ENCODE peak calls at places on chromosomes 4 and X, in seven cellular contexts. One of them, this sample, is unnamed.

GRCh38 chrX:28042826-28043564 is 61.7 kb upstream of the DCAF8L1 start:
- DNase-seq in mammary epithelial cell: no peak
- DNase-seq in endothelial cell of umbilical vein: no peak
- DNase-seq in fibroblast of lung: no peak
- DNase-seq in prostate gland: no peak
- DNase-seq in transverse colon: no peak
- DNase-seq in lower lobe of right lung: no peak
- DNase-seq in this sample: no peak

GRCh38 chr4:4506961-4507360 is 34.9 kb downstream of the STX18 start:
- DNase-seq in mammary epithelial cell: no peak
- DNase-seq in endothelial cell of umbilical vein: no peak
- DNase-seq in fibroblast of lung: no peak
- DNase-seq in prostate gland: peak
- DNase-seq in transverse colon: peak
- DNase-seq in lower lobe of right lung: no peak
- DNase-seq in this sample: no peak

GRCh38 chr4:81632581-81633247 is 161.0 kb upstream of the RASGEF1B start:
- DNase-seq in mammary epithelial cell: peak
- DNase-seq in endothelial cell of umbilical vein: no peak
- DNase-seq in fibroblast of lung: no peak
- DNase-seq in prostate gland: no peak
- DNase-seq in transverse colon: no peak
- DNase-seq in lower lobe of right lung: no peak
- DNase-seq in this sample: no peak

GRCh38 chr4:94390804-94391410 is 48.3 kb upstream of the HPGDS start:
- DNase-seq in mammary epithelial cell: no peak
- DNase-seq in endothelial cell of umbilical vein: peak
- DNase-seq in fibroblast of lung: peak
- DNase-seq in prostate gland: peak
- DNase-seq in transverse colon: no peak
- DNase-seq in lower lobe of right lung: no peak
- DNase-seq in this sample: no peak

GRCh38 chr4:9919047-9919446 is 102.2 kb downstream of the SLC2A9 start:
- DNase-seq in mammary epithelial cell: no peak
- DNase-seq in endothelial cell of umbilical vein: no peak
- DNase-seq in fibroblast of lung: no peak
- DNase-seq in prostate gland: no peak
- DNase-seq in transverse colon: no peak
- DNase-seq in lower lobe of right lung: no peak
- DNase-seq in this sample: no peak

GRCh38 chrX:124406294-124407013 is 60.1 kb downstream of the SH2D1A start:
- DNase-seq in mammary epithelial cell: peak
- DNase-seq in endothelial cell of umbilical vein: peak
- DNase-seq in fibroblast of lung: peak
- DNase-seq in prostate gland: peak
- DNase-seq in transverse colon: peak
- DNase-seq in lower lobe of right lung: no peak
- DNase-seq in this sample: no peak

GRCh38 chrX:23773601-23774175 is 9.3 kb upstream of the SAT1 start:
- DNase-seq in mammary epithelial cell: no peak
- DNase-seq in endothelial cell of umbilical vein: peak
- DNase-seq in fibroblast of lung: no peak
- DNase-seq in prostate gland: no peak
- DNase-seq in transverse colon: peak
- DNase-seq in lower lobe of right lung: no peak
- DNase-seq in this sample: no peak

GRCh38 chrX:110022555-110023448 is 19.9 kb downstream of the TMEM164 start:
- DNase-seq in mammary epithelial cell: no peak
- DNase-seq in endothelial cell of umbilical vein: no peak
- DNase-seq in fibroblast of lung: no peak
- DNase-seq in prostate gland: no peak
- DNase-seq in transverse colon: no peak
- DNase-seq in lower lobe of right lung: no peak
- DNase-seq in this sample: no peak

GRCh38 chrX:24761306-24761705 is 67.6 kb downstream of the POLA1 start:
- DNase-seq in mammary epithelial cell: no peak
- DNase-seq in endothelial cell of umbilical vein: no peak
- DNase-seq in fibroblast of lung: peak
- DNase-seq in prostate gland: no peak
- DNase-seq in transverse colon: no peak
- DNase-seq in lower lobe of right lung: no peak
- DNase-seq in this sample: no peak

GRCh38 chr4:54227261-54228063 is 1.6 kb upstream of the PDGFRA start:
- DNase-seq in mammary epithelial cell: peak
- DNase-seq in endothelial cell of umbilical vein: peak
- DNase-seq in fibroblast of lung: peak
- DNase-seq in prostate gland: no peak
- DNase-seq in transverse colon: no peak
- DNase-seq in lower lobe of right lung: peak
- DNase-seq in this sample: no peak

GRCh38 chrX:57329008-57329407 is 42.5 kb downstream of the FAAH2 start:
- DNase-seq in mammary epithelial cell: no peak
- DNase-seq in endothelial cell of umbilical vein: peak
- DNase-seq in fibroblast of lung: no peak
- DNase-seq in prostate gland: no peak
- DNase-seq in transverse colon: no peak
- DNase-seq in lower lobe of right lung: no peak
- DNase-seq in this sample: no peak

GRCh38 chr4:61200991-61201526 is 933 bp downstream of the ADGRL3 start:
- DNase-seq in mammary epithelial cell: peak
- DNase-seq in endothelial cell of umbilical vein: no peak
- DNase-seq in fibroblast of lung: peak
- DNase-seq in prostate gland: no peak
- DNase-seq in transverse colon: no peak
- DNase-seq in lower lobe of right lung: no peak
- DNase-seq in this sample: no peak

GRCh38 chrX:68940601-68941000 is 111.8 kb downstream of the EFNB1 start:
- DNase-seq in mammary epithelial cell: no peak
- DNase-seq in endothelial cell of umbilical vein: no peak
- DNase-seq in fibroblast of lung: no peak
- DNase-seq in prostate gland: no peak
- DNase-seq in transverse colon: peak
- DNase-seq in lower lobe of right lung: no peak
- DNase-seq in this sample: no peak

GRCh38 chrX:130909469-130910136 is 6.6 kb upstream of the ENOX2 start:
- DNase-seq in mammary epithelial cell: no peak
- DNase-seq in endothelial cell of umbilical vein: no peak
- DNase-seq in fibroblast of lung: no peak
- DNase-seq in prostate gland: no peak
- DNase-seq in transverse colon: no peak
- DNase-seq in lower lobe of right lung: no peak
- DNase-seq in this sample: no peak

GRCh38 chrX:123175366-123176122 is 8.5 kb upstream of the GRIA3 start:
- DNase-seq in mammary epithelial cell: no peak
- DNase-seq in endothelial cell of umbilical vein: no peak
- DNase-seq in fibroblast of lung: no peak
- DNase-seq in prostate gland: no peak
- DNase-seq in transverse colon: no peak
- DNase-seq in lower lobe of right lung: no peak
- DNase-seq in this sample: no peak

GRCh38 chr4:112604590-112604989 is 32.1 kb downstream of the ZGRF1 start:
- DNase-seq in mammary epithelial cell: peak
- DNase-seq in endothelial cell of umbilical vein: peak
- DNase-seq in fibroblast of lung: peak
- DNase-seq in prostate gland: peak
- DNase-seq in transverse colon: peak
- DNase-seq in lower lobe of right lung: no peak
- DNase-seq in this sample: no peak

GRCh38 chr4:142984871-142985585 is 138.9 kb upstream of the INPP4B start:
- DNase-seq in mammary epithelial cell: peak
- DNase-seq in endothelial cell of umbilical vein: peak
- DNase-seq in fibroblast of lung: peak
- DNase-seq in prostate gland: no peak
- DNase-seq in transverse colon: no peak
- DNase-seq in lower lobe of right lung: no peak
- DNase-seq in this sample: no peak

GRCh38 chr4:102574317-102574716 is 73.2 kb downstream of the NFKB1 start:
- DNase-seq in mammary epithelial cell: no peak
- DNase-seq in endothelial cell of umbilical vein: no peak
- DNase-seq in fibroblast of lung: peak
- DNase-seq in prostate gland: no peak
- DNase-seq in transverse colon: no peak
- DNase-seq in lower lobe of right lung: no peak
- DNase-seq in this sample: no peak
- H3K27ac ChIP-seq in mammary epithelial cell: no peak
- H3K27ac ChIP-seq in endothelial cell of umbilical vein: no peak
- H3K27ac ChIP-seq in fibroblast of lung: no peak
- H3K27ac ChIP-seq in prostate gland: no peak
- H3K27ac ChIP-seq in transverse colon: no peak
- H3K27ac ChIP-seq in lower lobe of right lung: no peak
- H3K27ac ChIP-seq in this sample: no peak

DNA sequence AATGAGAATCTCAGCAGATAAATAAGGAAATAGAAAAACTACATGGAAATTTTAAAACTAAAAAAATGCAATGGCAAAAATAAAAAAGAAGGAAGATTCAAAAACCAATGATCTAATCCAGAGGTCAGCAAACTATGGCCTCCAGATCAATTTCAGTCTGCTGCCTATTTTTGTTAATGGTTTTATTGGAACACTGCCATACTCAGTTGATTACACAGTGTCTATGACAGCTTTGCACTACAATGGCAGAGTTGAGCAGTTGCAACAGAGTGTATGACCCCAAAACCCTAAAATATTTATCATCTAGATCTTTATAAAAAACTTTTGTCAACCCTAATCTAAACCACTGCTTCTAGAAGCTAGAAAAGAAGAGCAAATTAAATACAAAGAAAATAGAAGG is 170.3 kb downstream of the RAB28 start:
- DNase-seq in mammary epithelial cell: no peak
- DNase-seq in endothelial cell of umbilical vein: no peak
- DNase-seq in fibroblast of lung: peak
- DNase-seq in prostate gland: no peak
- DNase-seq in transverse colon: no peak
- DNase-seq in lower lobe of right lung: no peak
- DNase-seq in this sample: no peak
- TF ChIP-seq CTCF in mammary epithelial cell: no peak
- TF ChIP-seq CTCF in endothelial cell of umbilical vein: no peak
- TF ChIP-seq CTCF in fibroblast of lung: no peak
- TF ChIP-seq CTCF in prostate gland: no peak
- TF ChIP-seq CTCF in transverse colon: no peak
- TF ChIP-seq CTCF in lower lobe of right lung: no peak
- TF ChIP-seq CTCF in this sample: no peak

GRCh38 chrX:66203114-66203513 is 39.1 kb downstream of the HEPH start:
- DNase-seq in mammary epithelial cell: no peak
- DNase-seq in endothelial cell of umbilical vein: no peak
- DNase-seq in fibroblast of lung: no peak
- DNase-seq in prostate gland: no peak
- DNase-seq in transverse colon: no peak
- DNase-seq in lower lobe of right lung: no peak
- DNase-seq in this sample: no peak
- H3K27ac ChIP-seq in mammary epithelial cell: no peak
- H3K27ac ChIP-seq in endothelial cell of umbilical vein: no peak
- H3K27ac ChIP-seq in fibroblast of lung: no peak
- H3K27ac ChIP-seq in prostate gland: no peak
- H3K27ac ChIP-seq in transverse colon: no peak
- H3K27ac ChIP-seq in lower lobe of right lung: no peak
- H3K27ac ChIP-seq in this sample: no peak

DNA sequence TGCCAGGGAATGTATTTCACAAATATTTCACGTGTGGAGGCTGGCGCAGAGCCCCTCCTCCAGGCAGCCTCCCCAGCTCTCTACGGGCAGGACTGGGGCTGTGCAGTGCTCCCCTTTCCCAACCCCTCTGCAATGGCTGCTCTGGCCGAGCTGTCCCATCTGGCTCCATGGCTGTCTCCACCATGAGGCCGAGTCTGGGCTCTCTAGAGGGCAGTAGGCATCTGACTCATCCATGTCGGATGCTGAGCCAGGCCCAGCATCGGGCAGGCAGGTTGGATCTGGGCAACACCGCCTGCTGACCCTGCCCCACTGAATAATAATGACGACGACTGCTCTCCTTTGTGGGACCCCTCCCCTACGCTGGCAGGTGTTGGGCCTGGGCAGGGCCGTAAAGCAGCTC is 11.0 kb upstream of the SH3TC1 start:
- DNase-seq in mammary epithelial cell: peak
- DNase-seq in endothelial cell of umbilical vein: peak
- DNase-seq in fibroblast of lung: no peak
- DNase-seq in prostate gland: no peak
- DNase-seq in transverse colon: no peak
- DNase-seq in lower lobe of right lung: no peak
- DNase-seq in this sample: no peak
- TF ChIP-seq CTCF in mammary epithelial cell: no peak
- TF ChIP-seq CTCF in endothelial cell of umbilical vein: peak
- TF ChIP-seq CTCF in fibroblast of lung: no peak
- TF ChIP-seq CTCF in prostate gland: no peak
- TF ChIP-seq CTCF in transverse colon: no peak
- TF ChIP-seq CTCF in lower lobe of right lung: no peak
- TF ChIP-seq CTCF in this sample: no peak

GRCh38 chrX:134821370-134821769 is 163.1 kb upstream of the PLAC1 start:
- DNase-seq in mammary epithelial cell: no peak
- DNase-seq in endothelial cell of umbilical vein: peak
- DNase-seq in fibroblast of lung: peak
- DNase-seq in prostate gland: no peak
- DNase-seq in transverse colon: no peak
- DNase-seq in lower lobe of right lung: no peak
- DNase-seq in this sample: no peak

DNA sequence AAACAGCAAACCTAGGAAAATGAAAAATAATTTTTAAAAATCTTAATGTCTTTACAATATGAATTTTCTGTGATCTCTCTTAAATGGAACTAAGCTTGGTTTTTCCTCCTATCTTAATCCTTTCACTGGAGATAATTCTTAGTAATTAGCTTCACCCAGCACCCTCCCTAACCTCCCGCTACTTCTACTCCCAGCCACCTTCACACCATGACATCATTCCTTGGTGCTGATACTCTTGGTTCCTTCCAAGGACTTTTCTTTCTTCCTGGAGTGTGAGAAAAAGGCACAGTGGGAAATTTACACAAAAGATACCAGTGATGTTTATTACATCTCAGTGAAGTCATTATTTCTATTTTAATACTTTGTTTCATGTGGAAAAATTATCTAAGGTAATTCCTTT is 163.6 kb upstream of the PLAC1 start:
- DNase-seq in mammary epithelial cell: no peak
- DNase-seq in endothelial cell of umbilical vein: peak
- DNase-seq in fibroblast of lung: no peak
- DNase-seq in prostate gland: no peak
- DNase-seq in transverse colon: no peak
- DNase-seq in lower lobe of right lung: no peak
- DNase-seq in this sample: no peak
- H3K27ac ChIP-seq in mammary epithelial cell: no peak
- H3K27ac ChIP-seq in endothelial cell of umbilical vein: peak
- H3K27ac ChIP-seq in fibroblast of lung: peak
- H3K27ac ChIP-seq in prostate gland: no peak
- H3K27ac ChIP-seq in transverse colon: no peak
- H3K27ac ChIP-seq in lower lobe of right lung: peak
- H3K27ac ChIP-seq in this sample: no peak

DNA sequence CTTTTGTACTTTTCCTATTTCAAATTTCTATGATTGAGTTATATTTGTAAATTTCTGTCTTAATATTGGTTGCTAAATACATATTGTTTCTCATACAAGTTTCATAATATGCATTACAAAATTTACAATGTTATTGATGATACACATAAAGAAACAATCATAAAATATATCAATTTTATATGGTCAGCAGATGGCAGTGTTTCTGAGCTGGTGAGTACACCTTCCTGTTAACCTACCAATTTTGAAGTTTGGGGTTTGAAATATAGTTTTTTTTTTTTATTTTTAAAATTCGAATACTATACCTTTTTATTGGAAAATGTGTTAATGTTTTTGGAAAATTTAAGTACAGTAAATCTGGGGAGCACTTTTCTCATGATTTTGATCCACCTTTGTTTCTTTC is 1953.1 kb upstream of the ADGRL3 start:
- DNase-seq in mammary epithelial cell: no peak
- DNase-seq in endothelial cell of umbilical vein: no peak
- DNase-seq in fibroblast of lung: peak
- DNase-seq in prostate gland: no peak
- DNase-seq in transverse colon: no peak
- DNase-seq in lower lobe of right lung: no peak
- DNase-seq in this sample: no peak
- TF ChIP-seq CTCF in mammary epithelial cell: peak
- TF ChIP-seq CTCF in endothelial cell of umbilical vein: no peak
- TF ChIP-seq CTCF in fibroblast of lung: no peak
- TF ChIP-seq CTCF in prostate gland: no peak
- TF ChIP-seq CTCF in transverse colon: no peak
- TF ChIP-seq CTCF in lower lobe of right lung: peak
- TF ChIP-seq CTCF in this sample: peak